ENCODE peak calls at places on chromosomes 1 and 21, in seven cellular contexts. J is ascending aorta, V is fibroblast of lung, D is mammary epithelial cell, W is psoas muscle, H is astrocyte, Q is left ventricle myocardium inferior. Y is an unnamed sample. For H3K4me1, the result is how much of the 10 kb centered on the place peaks cover.

GRCh38 chr1:33255347-33256311 is 663 bp upstream of the ZNF362 start:
- DNase-seq in V (peak), W (peak), D (peak), J (peak), Q (peak), H (peak), Y (peak)

GRCh38 chr1:201602413-201603265 is 63.7 kb downstream of the NAV1 start:
- DNase-seq in H (peak), V (peak), D (peak), J (no peak), Q (no peak), W (no peak), Y (no peak)

GRCh38 chr1:7403265-7404045 is 367.6 kb upstream of the VAMP3 start:
- DNase-seq in D (peak), J (no peak), V (no peak), W (no peak), Q (no peak), H (no peak), Y (no peak)

GRCh38 chr1:26234644-26235384 is 814 bp downstream of the CEP85 start:
- DNase-seq in H (peak), J (no peak), V (peak), Q (no peak), W (no peak), D (peak), Y (no peak)

GRCh38 chr1:7644906-7645750 is 126.0 kb upstream of the VAMP3 start:
- DNase-seq in V (no peak), Q (peak), W (no peak), J (no peak), H (no peak), D (peak), Y (peak)

GRCh38 chr21:45154511-45155508 is 80.4 kb downstream of the ADARB1 start:
- DNase-seq in W (no peak), H (peak), J (no peak), Q (no peak), D (peak), V (peak), Y (no peak)

GRCh38 chr1:37255111-37255795 is 219.1 kb upstream of the ZC3H12A start:
- DNase-seq in J (no peak), V (no peak), W (no peak), H (no peak), D (peak), Q (no peak), Y (no peak)

GRCh38 chr1:155006601-155007101 is 4.0 kb downstream of the ZBTB7B start:
- DNase-seq in J (no peak), H (no peak), V (peak), Q (no peak), W (no peak), D (no peak), Y (peak)

GRCh38 chr1:207941664-207942063 is 30.7 kb upstream of the CD34 start:
- DNase-seq in V (peak), H (peak), J (peak), W (peak), Q (peak), D (peak), Y (peak)

GRCh38 chr1:77322061-77322900 is 40.5 kb downstream of the AK5 start:
- DNase-seq in J (no peak), W (no peak), D (peak), H (peak), V (peak), Q (no peak), Y (no peak)

GRCh38 chr1:21383785-21384401 is 56.0 kb upstream of the NBPF3 start:
- DNase-seq in Q (no peak), J (no peak), V (no peak), W (no peak), H (no peak), D (no peak), Y (no peak)

DNA sequence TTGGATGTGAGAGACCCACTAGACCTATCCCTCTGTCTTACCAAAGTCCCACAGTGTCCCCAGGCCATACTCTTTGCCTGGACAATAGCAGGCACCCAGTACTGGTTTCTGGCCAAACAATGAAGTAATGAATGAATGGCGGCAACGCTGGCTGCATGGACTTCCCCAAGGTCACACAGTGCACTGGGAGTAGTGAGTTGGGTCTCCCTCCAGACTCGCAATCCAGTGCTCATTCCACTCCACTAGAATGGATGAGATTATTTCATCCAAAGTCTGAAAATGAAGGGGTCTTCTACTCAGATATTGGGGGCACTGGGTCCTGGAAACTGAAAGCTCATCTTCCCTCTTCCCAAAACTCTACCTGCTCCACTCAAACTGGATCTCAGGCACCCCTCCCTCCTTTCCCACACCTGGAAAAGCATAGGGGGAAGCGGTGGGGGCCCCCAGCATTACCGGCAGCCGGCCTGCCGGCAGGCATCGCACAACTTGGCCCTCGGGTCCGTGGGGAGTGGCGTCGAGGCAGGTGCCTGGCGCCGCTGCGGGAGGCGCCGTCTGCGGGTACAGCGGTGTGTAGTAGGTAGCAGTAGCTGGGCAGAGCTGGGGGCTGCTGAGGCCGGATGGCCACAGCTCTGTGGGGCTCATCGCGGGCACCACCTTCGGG is 814 bp downstream of the E2F2 start:
- DNase-seq in W (no peak), D (no peak), H (no peak), V (no peak), J (no peak), Q (no peak), Y (no peak)
- H3K4me1 ChIP-seq in W (under half), D (under half), H (under half), V (under half), J (under half), Q (under half), Y (under half)

DNA sequence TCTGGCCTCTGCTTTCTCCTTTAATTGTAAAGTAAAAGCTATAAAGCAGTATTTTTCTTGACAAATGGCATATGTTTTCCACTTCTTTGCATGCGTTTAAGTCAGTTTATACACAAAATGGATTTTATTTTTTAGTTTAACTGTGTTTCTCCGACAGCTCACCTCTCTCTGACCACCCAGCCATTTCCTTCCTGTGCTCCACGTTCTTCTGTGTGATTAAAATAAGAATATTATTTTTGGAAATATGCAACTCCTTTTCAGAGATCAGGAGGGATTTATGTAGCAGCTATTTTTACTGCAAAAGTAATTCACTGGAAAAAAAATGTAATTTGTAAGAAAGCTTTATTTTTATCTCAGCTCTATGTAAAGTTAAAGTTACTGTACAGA is 18.0 kb downstream of the ETS2 start:
- DNase-seq in H (no peak), Q (no peak), W (no peak), V (no peak), D (no peak), J (no peak), Y (no peak)
- H3K4me1 ChIP-seq in H (under half), Q (half or more), W (under half), V (under half), D (under half), J (under half), Y (under half)

GRCh38 chr1:181095763-181096184 is 7.3 kb downstream of the IER5 start:
- DNase-seq in W (no peak), D (no peak), J (no peak), Q (no peak), H (no peak), V (no peak), Y (no peak)

GRCh38 chr1:181099152-181100014 is 10.9 kb downstream of the IER5 start:
- DNase-seq in J (no peak), D (peak), H (peak), Q (no peak), V (peak), W (no peak), Y (no peak)

GRCh38 chr1:181094813-181095212 is 6.3 kb downstream of the IER5 start:
- DNase-seq in H (peak), Q (no peak), J (no peak), V (peak), W (no peak), D (no peak), Y (no peak)

GRCh38 chr1:181095260-181095659 is 6.8 kb downstream of the IER5 start:
- DNase-seq in J (no peak), H (no peak), W (no peak), V (no peak), Q (no peak), D (no peak), Y (no peak)

DNA sequence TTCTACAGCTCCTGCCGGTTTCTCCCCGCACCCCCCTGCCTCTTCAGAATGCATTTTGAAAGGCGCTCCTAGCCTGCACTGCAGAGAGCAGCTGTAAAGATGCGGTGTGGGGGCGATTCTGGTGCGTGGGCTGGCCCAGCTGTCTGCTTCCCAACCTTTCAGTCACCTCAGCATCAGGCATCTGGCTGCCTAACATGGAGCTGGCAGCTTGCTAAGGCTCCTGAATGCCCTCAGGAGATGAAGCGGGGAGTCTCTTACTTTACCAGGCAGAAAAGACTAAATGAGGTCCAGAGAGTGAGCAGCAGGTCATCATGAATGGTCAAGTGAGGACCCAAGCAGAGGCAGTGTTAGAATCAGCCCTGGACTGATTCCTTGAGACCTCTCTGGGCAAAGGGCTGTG is 8.7 kb downstream of the IER5 start:
- DNase-seq in H (no peak), Q (no peak), V (no peak), J (no peak), D (no peak), W (no peak), Y (no peak)
- H3K4me1 ChIP-seq in H (half or more), Q (half or more), V (half or more), J (under half), D (half or more), W (half or more), Y (under half)

DNA sequence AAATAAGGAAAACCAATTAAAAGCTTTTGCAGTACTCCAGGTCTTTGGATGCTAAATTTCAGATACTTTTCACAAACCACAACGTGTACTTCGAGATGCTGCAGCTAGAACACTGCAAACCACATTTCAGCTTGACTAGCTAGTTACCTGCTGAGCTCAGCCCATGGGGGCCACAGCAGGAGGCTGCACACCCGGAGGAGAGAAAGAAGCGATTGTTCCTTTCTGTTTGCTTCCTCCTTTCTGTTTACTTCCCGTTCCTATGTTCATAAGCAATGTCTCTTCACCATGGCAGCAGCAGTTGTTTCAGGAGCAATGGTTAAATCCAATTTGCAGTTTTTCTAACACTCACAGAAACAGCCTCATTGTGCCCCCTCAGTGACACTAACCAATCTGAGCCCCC is 225.6 kb upstream of the FGGY start:
- DNase-seq in H (no peak), W (no peak), J (no peak), D (no peak), Q (no peak), V (no peak), Y (no peak)
- H3K4me1 ChIP-seq in H (under half), W (under half), J (under half), D (under half), Q (under half), V (under half), Y (under half)

DNA sequence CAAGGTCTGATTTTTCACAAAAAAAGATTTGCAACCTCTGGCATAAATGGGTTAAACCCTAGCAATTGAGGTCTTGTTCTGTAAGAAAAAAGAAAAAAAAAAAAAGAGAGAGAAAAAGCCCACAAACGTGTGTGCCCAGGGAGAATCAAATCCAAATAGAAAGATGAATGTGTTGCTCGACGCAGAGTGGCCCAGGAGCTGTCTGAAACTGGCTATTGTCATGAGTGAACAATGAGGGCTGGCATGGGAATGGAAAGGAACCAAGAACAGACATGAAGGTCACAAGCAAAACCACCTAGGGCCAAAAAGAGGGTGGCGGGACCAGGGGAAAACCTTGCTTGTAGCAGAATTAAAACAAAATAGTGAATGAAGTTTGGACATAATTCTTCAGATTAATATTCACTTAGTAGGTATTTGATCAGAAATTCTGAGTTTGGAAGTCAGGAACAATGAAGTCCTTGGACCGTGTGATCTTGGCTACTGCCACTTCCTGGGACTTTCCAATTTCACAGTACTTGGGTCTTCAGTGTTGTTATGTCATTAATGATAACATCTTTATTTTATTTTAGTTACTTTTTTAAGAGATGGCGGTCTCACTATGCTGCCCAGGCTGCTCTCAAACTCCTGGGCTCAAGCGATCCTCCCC is 3.1 kb downstream of the ENO1 start:
- DNase-seq in H (no peak), W (no peak), Q (no peak), J (no peak), D (no peak), V (no peak), Y (no peak)
- H3K4me1 ChIP-seq in H (half or more), W (half or more), Q (half or more), J (under half), D (half or more), V (under half), Y (under half)

GRCh38 chr1:2546515-2547209 is 9.5 kb upstream of the TNFRSF14 start:
- DNase-seq in D (peak), V (peak), J (peak), H (peak), Q (peak), W (peak), Y (peak)
- H3K4me1 ChIP-seq in D (under half), V (under half), J (under half), H (under half), Q (half or more), W (under half), Y (under half)

GRCh38 chr1:11979453-11979817 is 809 bp upstream of the MFN2 start:
- DNase-seq in W (no peak), Q (no peak), J (no peak), V (no peak), H (no peak), D (no peak), Y (no peak)
- H3K4me1 ChIP-seq in W (under half), Q (half or more), J (under half), V (under half), H (under half), D (under half), Y (under half)

DNA sequence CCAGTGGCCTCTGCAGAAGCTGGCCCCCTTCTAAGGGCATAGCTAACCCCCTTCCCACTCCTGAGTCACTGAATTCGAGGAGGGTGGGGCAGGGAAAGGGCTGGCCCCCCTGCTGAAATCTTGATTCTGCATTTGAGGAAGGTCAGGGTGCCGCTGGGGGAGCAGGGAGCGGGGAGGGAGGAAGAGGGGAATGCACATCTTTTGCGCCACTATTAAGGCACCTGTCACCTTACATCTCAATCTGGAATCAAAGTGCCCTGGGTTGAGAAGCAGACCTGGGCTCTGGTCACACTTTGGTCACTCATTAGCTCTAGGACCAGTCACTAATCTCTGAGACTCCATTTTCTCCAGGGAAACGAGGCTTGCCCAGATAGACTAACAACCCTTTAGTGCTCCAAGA is 62.0 kb downstream of the TOR1AIP2 start:
- DNase-seq in Q (no peak), W (no peak), J (no peak), V (no peak), D (no peak), H (no peak), Y (no peak)
- H3K4me1 ChIP-seq in Q (under half), W (under half), J (under half), V (under half), D (under half), H (under half), Y (under half)

GRCh38 chr1:171792656-171793055 is 11.2 kb downstream of the METTL13 start:
- DNase-seq in D (no peak), Q (no peak), J (no peak), W (no peak), V (no peak), H (no peak), Y (no peak)
- H3K4me1 ChIP-seq in D (under half), Q (under half), J (under half), W (under half), V (under half), H (under half), Y (under half)

GRCh38 chr1:235262539-235262938 is 65.4 kb downstream of the ARID4B start:
- DNase-seq in V (no peak), Q (no peak), D (no peak), H (no peak), W (no peak), J (no peak), Y (no peak)

GRCh38 chr1:235264327-235264726 is 63.7 kb downstream of the ARID4B start:
- DNase-seq in Q (no peak), V (no peak), D (no peak), W (no peak), H (no peak), J (no peak), Y (no peak)

GRCh38 chr1:235266325-235266724 is 61.7 kb downstream of the ARID4B start:
- DNase-seq in V (no peak), H (no peak), J (no peak), D (no peak), W (no peak), Q (no peak), Y (no peak)

GRCh38 chr1:235270625-235271024 is 57.4 kb downstream of the ARID4B start:
- DNase-seq in J (no peak), V (peak), Q (no peak), D (peak), H (peak), W (no peak), Y (no peak)

DNA sequence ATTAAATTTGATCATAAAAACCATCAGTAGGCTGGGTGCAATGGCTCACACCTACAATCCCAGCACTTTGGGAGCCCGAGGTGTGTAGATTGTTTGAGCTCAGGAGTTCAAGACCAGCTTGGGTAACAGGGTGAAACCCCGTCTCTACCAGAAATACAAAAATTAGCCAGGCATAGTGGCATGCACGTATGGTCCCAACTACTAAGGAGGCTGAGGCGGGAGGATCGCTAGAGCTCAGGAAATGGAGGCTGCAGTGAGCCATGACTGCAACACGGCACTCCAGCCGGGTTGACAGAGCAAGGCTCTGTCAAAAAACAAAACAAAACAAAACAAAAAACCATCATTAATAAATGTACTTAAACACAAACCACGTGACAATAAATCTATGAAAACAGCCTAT is 61.0 kb downstream of the ARID4B start:
- DNase-seq in D (no peak), H (no peak), V (no peak), J (no peak), Q (no peak), W (no peak), Y (no peak)
- H3K4me1 ChIP-seq in D (under half), H (under half), V (under half), J (under half), Q (under half), W (under half), Y (under half)

Y was measured in right lobe of liver.